ENCODE peak calls at places on chromosomes 4 and X, in nine cellular contexts. P is K562, X is tibial nerve, S is gastrocnemius medialis, K is H9, L is psoas muscle, A is Panc1, U is breast epithelium, F is cardiac muscle cell. H is an unnamed sample. For H3K9me3 and H3K4me1, the result is how much of the 10 kb centered on the place peaks cover.

GRCh38 chr4:157079441-157079840 is 3.5 kb downstream of the GLRB start:
- DNase-seq in P (no peak), X (no peak), S (no peak), K (no peak), L (no peak), A (no peak), U (no peak), F (no peak), H (no peak)

GRCh38 chr4:158302076-158302866 is 92.0 kb downstream of the TMEM144 start:
- DNase-seq in P (no peak), X (no peak), S (no peak), K (no peak), L (no peak), A (no peak), U (peak), F (peak), H (no peak)

GRCh38 chr4:8585186-8585585 is 5.0 kb downstream of the GPR78 start:
- DNase-seq in P (no peak), X (no peak), S (no peak), K (peak), L (no peak), A (no peak), U (no peak), F (no peak), H (no peak)

GRCh38 chrX:24494544-24495113 is 29.5 kb downstream of the PDK3 start:
- DNase-seq in P (no peak), X (no peak), S (no peak), K (no peak), L (no peak), A (no peak), U (peak), F (peak), H (no peak)

GRCh38 chr4:53553486-53554210 is 37.6 kb downstream of the LNX1 start:
- DNase-seq in P (peak), X (no peak), S (no peak), K (no peak), L (no peak), A (no peak), U (no peak), F (no peak), H (no peak)

GRCh38 chr4:957231-957580 is 16.2 kb downstream of the DGKQ start:
- DNase-seq in P (no peak), X (no peak), S (no peak), K (no peak), L (no peak), A (no peak), U (no peak), F (no peak), H (no peak)

GRCh38 chr4:119559044-119559647 is 69.5 kb downstream of the PDE5A start:
- DNase-seq in P (peak), X (no peak), S (no peak), K (no peak), L (no peak), A (peak), U (no peak), F (peak), H (no peak)

GRCh38 chr4:78669453-78669852 is 106.7 kb upstream of the BMP2K start:
- DNase-seq in P (peak), X (no peak), S (no peak), K (no peak), L (no peak), A (no peak), U (no peak), F (no peak), H (no peak)

GRCh38 chr4:88866862-88867550 is 169.4 kb upstream of the NAP1L5 start:
- DNase-seq in P (no peak), X (no peak), S (no peak), K (no peak), L (no peak), A (no peak), U (no peak), F (no peak), H (no peak)

GRCh38 chr4:185311113-185311888 is 84.4 kb downstream of the LRP2BP start:
- DNase-seq in P (no peak), X (no peak), S (no peak), K (no peak), L (no peak), A (no peak), U (no peak), F (no peak), H (no peak)

GRCh38 chrX:150905293-150905692 is 6.8 kb upstream of the CD99L2 start:
- DNase-seq in P (no peak), X (no peak), S (no peak), K (no peak), L (no peak), A (no peak), U (no peak), F (no peak), H (no peak)

GRCh38 chr4:139282375-139283075 is 2.5 kb upstream of the MGARP start:
- DNase-seq in P (no peak), X (no peak), S (no peak), K (no peak), L (no peak), A (no peak), U (no peak), F (peak), H (no peak)

GRCh38 chr4:181278941-181279340 is 964.3 kb upstream of the TENM3 start:
- DNase-seq in P (no peak), X (no peak), S (no peak), K (no peak), L (no peak), A (no peak), U (no peak), F (no peak), H (no peak)

GRCh38 chr4:53490161-53490915 is 100.9 kb downstream of the LNX1 start:
- DNase-seq in P (no peak), X (no peak), S (no peak), K (no peak), L (no peak), A (no peak), U (no peak), F (peak), H (no peak)

GRCh38 chr4:160580581-160580980 is 1477.7 kb downstream of the RAPGEF2 start:
- DNase-seq in P (no peak), X (no peak), S (no peak), K (no peak), L (no peak), A (no peak), U (no peak), F (no peak), H (no peak)

GRCh38 chr4:8157944-8158709 is 486 bp downstream of the ABLIM2 start:
- DNase-seq in P (no peak), X (no peak), S (no peak), K (no peak), L (no peak), A (no peak), U (no peak), F (no peak), H (no peak)

GRCh38 chrX:9466115-9466495 is 1.2 kb downstream of the TBL1X start:
- DNase-seq in P (peak), X (no peak), S (peak), K (peak), L (peak), A (no peak), U (peak), F (peak), H (no peak)

GRCh38 chr4:107876096-107876495 is 51.4 kb downstream of the SGMS2 start:
- DNase-seq in P (no peak), X (no peak), S (no peak), K (no peak), L (no peak), A (no peak), U (no peak), F (no peak), H (no peak)

GRCh38 chr4:4675636-4676035 is 133.8 kb upstream of the STX18 start:
- DNase-seq in P (no peak), X (no peak), S (no peak), K (no peak), L (no peak), A (no peak), U (no peak), F (no peak), H (no peak)

GRCh38 chr4:122045533-122045932 is 93.7 kb upstream of the TRPC3 start:
- DNase-seq in P (no peak), X (no peak), S (no peak), K (no peak), L (no peak), A (no peak), U (no peak), F (peak), H (no peak)

GRCh38 chr4:183797041-183797444 is 108.1 kb upstream of the STOX2 start:
- DNase-seq in P (no peak), X (no peak), S (no peak), K (peak), L (no peak), A (no peak), U (no peak), F (no peak), H (no peak)
- H3K9me3 ChIP-seq in P (under half), X (under half), S (under half), K (under half), L (under half), A (under half), U (under half), F (under half), H (under half)

GRCh38 chr4:176921256-176921655 is 128.5 kb upstream of the VEGFC start:
- DNase-seq in P (no peak), X (no peak), S (no peak), K (no peak), L (no peak), A (no peak), U (no peak), F (peak), H (no peak)
- H3K27ac ChIP-seq in P (no peak), X (no peak), S (no peak), K (no peak), L (no peak), A (no peak), U (no peak), F (no peak), H (no peak)

GRCh38 chr4:2318476-2318875 is 56.6 kb upstream of the MXD4 start:
- DNase-seq in P (no peak), X (no peak), S (no peak), K (no peak), L (no peak), A (no peak), U (peak), F (no peak), H (no peak)

GRCh38 chr4:2318885-2319284 is 57.0 kb upstream of the MXD4 start:
- DNase-seq in P (no peak), X (no peak), S (no peak), K (no peak), L (no peak), A (no peak), U (peak), F (no peak), H (no peak)

GRCh38 chr4:2313366-2313765 is 51.5 kb upstream of the MXD4 start:
- DNase-seq in P (no peak), X (no peak), S (no peak), K (no peak), L (no peak), A (no peak), U (no peak), F (no peak), H (no peak)
- H3K4me1 ChIP-seq in P (under half), X (under half), S (under half), K (under half), L (under half), A (under half), U (under half), F (under half), H (under half)

GRCh38 chrX:53156207-53156596 is 62.3 kb downstream of the KANTR start:
- DNase-seq in P (no peak), X (no peak), S (no peak), K (no peak), L (no peak), A (no peak), U (no peak), F (no peak), H (no peak)
- H3K9me3 ChIP-seq in P (under half), X (under half), S (under half), K (under half), L (under half), A (under half), U (under half), F (under half), H (under half)

H was measured in iPS DF 6.9.